ENCODE peak calls at places on chromosomes 2 and 18, in eight cellular contexts. J is fibroblast of pulmonary artery, Q is fibroblast of mammary gland, G is AG10803, Y is astrocyte of the spinal cord, E is psoas muscle, P is AG09309, L is colonic mucosa. F is an unnamed sample.

GRCh38 chr2:218381916-218382366 is at the start of gene SLC11A1:
- DNase-seq in E (peak), G (no peak), J (no peak), P (no peak), Y (no peak), L (no peak), Q (no peak), F (no peak)

GRCh38 chr18:10797882-10798281 is 272.1 kb downstream of the NAPG start:
- DNase-seq in Q (no peak), E (no peak), Y (no peak), J (no peak), L (no peak), P (no peak), G (no peak), F (no peak)

GRCh38 chr18:58271770-58272169 is 227.7 kb downstream of the NEDD4L start:
- DNase-seq in E (no peak), Q (no peak), Y (no peak), P (no peak), G (no peak), L (no peak), J (no peak), F (no peak)

GRCh38 chr2:114201781-114202180 is 240.7 kb upstream of the DPP10 start:
- DNase-seq in G (no peak), E (no peak), J (no peak), L (no peak), Q (no peak), Y (no peak), P (no peak), F (no peak)

GRCh38 chr2:48906640-48907039 is 151.1 kb upstream of the LHCGR start:
- DNase-seq in J (no peak), L (no peak), Y (no peak), Q (no peak), G (no peak), E (no peak), P (no peak), F (no peak)

GRCh38 chr2:38184964-38185603 is 109.1 kb upstream of the CYP1B1 start:
- DNase-seq in J (peak), L (no peak), P (no peak), Q (peak), G (peak), Y (peak), E (no peak), F (peak)

GRCh38 chr2:35591886-35592285 is 763.7 kb upstream of the CRIM1 start:
- DNase-seq in L (no peak), Q (no peak), G (no peak), P (no peak), E (no peak), J (no peak), Y (no peak), F (no peak)

GRCh38 chr2:205148756-205149155 is 533.5 kb upstream of the NRP2 start:
- DNase-seq in G (peak), J (no peak), Y (no peak), E (no peak), Q (peak), L (no peak), P (no peak), F (no peak)

DNA sequence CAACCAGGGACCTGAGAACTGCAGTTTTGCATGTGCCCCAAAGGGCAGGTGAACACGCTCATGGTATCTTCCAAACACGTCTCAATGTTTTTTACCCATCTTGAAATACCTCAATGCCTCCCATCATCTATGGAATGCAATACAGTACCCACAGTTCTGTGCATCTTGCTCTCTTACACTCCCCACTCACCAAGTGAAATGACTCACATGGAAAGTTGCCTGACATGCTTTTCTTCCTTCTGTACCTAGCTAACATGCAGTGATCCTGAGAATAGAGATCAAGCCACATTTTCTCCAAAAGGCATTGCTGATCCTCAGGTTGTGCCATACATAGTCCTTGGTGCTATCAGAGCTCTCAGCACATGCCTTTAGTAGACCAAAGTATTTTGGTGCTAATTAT is 373.9 kb downstream of the GPD2 start:
- DNase-seq in J (no peak), P (no peak), Y (no peak), E (no peak), L (no peak), Q (peak), G (no peak), F (no peak)
- H3K4me3 ChIP-seq in J (no peak), P (no peak), Y (no peak), E (no peak), L (no peak), Q (no peak), G (no peak), F (no peak)

GRCh38 chr2:101793277-101793969 is 95.9 kb downstream of the MAP4K4 start:
- DNase-seq in E (no peak), J (no peak), L (no peak), Q (peak), Y (peak), P (no peak), G (no peak), F (peak)
- TF ChIP-seq CTCF in E (no peak), J (peak), L (no peak), Q (peak), Y (peak), P (peak), G (peak), F (peak)

DNA sequence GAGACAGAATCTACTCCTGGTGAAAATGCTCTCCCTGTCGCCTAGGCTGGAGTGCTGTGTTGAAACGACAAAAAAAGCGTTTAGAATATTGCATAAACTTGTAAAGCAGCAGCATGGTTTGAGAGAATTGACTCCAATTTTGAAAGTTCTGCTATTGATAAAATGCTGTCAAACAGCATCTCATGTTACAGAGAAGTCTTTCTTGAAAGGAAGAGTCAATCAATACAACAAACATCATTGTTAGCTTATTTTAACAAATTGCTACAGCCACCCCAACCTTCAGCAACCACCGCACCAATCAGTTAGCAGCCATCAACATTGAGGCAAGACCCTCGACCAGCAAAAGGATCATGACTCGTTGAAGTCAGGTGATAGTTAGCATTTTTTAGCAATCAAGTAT is 6.9 kb downstream of the C2orf76 start:
- DNase-seq in Y (no peak), J (no peak), Q (no peak), G (no peak), L (no peak), E (no peak), P (no peak), F (no peak)
- H3K4me3 ChIP-seq in Y (no peak), J (no peak), Q (no peak), G (no peak), L (no peak), E (no peak), P (no peak), F (no peak)

GRCh38 chr2:74099835-74100234 is 47.9 kb downstream of the BOLA3 start:
- DNase-seq in E (no peak), P (no peak), J (no peak), G (no peak), Y (no peak), L (no peak), Q (no peak), F (no peak)
- TF ChIP-seq CTCF in E (no peak), P (no peak), J (no peak), G (no peak), Y (no peak), L (no peak), Q (no peak), F (no peak)

DNA sequence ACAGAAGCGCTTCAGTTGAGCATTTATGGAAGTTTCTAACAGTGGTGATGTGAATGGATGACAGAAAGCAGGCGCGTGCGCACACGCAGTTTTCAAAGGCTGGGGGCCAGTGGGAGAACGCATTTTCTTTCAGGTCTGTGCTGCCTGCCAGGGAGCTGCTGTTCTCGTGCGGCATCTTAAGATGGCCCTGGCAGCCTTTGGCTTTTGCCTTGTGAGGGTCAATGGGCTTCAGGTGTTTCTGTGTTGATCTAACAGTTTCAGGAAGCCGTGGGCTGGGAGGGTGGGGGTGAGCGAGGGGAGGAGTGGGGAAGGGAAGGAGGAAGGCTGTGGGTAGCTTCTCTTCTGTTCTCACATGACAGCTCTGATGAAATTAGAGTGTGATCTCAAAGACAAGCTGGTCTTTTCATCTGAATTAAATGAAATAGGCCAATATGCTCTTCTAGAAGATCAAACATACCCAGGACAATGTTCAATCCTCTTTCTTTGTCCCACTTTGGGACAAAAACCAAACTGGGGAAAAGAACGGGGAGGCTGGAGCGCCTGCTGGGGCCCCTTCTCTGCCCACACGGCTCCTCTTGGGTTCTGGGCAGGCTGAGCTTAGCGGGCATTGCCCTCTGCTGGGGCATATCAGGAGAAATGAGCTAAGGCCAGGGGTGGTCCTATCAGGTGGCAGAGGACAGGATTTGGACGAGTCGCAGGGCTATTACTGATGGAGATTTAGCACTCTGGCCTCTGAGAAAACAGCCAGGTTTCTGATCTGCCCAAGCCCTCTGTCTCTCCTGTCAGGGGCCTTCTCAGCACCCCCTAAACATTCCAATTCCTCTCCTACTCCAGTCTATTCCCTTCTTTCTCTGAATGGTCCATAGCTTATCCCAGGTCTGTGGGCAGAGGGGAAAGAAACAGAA is 126.2 kb upstream of the LGALSL start:
- DNase-seq in E (peak), Y (peak), L (no peak), G (peak), P (no peak), J (peak), Q (peak), F (no peak)
- H3K4me3 ChIP-seq in E (peak), Y (peak), L (no peak), G (no peak), P (no peak), J (no peak), Q (no peak), F (no peak)

DNA sequence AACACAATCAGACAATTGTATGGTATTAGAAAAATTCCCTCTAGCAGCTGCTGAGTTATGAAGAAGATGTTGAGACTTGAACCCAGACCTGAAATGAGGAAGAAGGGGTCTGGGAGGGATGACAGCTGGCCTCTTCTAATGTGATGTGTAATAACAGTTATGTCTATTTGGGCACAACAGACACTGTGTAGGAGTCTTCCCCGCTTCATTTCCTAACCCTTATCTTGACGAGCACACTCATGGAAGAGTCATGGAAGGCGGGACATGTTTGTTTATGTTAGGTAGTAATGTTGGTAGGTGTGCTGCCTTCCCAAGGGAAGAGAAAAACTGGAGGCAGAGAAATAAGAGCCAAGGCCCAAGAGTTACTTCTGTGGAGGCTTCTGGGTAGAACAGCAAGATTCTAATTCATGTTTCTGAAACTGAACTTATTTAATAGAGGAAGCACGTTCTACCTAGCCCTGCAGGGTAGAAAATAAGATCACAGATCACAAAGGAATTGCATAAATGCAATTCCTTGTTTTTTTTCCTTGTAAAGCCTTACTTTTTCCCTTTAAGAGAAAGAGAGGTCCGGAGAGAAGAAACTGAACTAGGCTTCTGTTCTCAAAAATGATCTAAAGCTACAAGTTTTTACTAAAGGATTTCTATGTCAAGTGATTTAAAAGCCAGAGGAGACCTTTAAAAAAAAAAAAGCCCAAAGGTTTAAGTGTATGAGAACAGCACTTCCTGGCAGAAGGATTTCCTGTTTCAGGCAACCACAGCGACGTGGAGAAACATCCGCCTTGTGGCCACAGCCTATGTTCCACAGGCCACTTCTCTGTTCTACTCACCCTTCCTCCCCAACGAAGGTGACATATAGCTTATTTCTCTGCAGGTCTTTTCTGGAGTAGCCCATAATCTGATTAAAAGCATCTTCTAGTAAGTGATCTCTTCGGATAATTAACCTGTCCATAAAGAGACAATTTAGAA is 68.5 kb upstream of the STK17B start:
- DNase-seq in J (peak), P (no peak), L (peak), G (peak), E (peak), Y (peak), Q (peak), F (peak)
- TF ChIP-seq CTCF in J (peak), P (peak), L (no peak), G (no peak), E (no peak), Y (no peak), Q (peak), F (no peak)

GRCh38 chr2:219698684-219699439 is 71.4 kb downstream of the SLC4A3 start:
- DNase-seq in J (no peak), L (no peak), G (no peak), E (no peak), Q (no peak), P (no peak), Y (peak), F (no peak)
- H3K4me3 ChIP-seq in J (no peak), L (no peak), G (no peak), E (no peak), Q (no peak), P (no peak), Y (no peak), F (no peak)

DNA sequence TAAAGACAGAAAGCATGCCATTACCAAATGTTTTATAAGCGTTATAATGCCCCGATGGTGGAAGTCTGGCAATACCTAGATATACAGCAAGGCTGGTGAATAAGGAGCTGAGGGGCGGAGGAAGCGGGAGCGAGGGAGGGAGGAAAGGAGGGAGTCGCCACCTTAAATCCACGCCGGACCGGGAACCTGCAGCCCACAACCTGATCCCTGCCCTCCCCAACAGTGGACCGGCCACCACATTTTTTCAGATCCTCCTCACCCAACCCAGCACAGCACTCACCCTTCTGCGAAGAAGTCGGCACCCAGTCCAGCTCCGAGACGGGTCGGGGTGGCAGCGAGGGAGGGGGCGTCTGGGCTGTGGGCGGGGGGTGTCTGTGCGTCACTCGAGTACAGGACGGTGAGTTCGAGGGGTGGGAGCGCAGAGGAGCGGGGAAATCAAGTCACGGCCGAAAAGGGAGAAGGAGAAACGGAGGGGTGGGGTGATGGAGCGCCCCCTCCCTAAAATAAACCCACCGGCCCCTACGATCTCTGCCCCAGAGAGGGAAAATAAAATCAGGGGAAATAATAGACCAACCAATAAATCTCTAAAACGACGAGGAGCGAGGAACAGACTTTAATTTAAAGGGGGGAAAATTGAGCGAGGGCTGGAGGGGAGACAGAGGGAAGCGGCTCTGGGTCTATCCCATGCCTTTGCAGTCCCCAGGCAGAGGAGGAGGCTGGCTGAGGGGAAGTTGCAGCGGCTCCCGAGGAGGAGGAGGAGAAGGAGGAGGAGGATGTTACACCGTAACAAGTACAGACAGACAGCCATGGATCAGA is 96.5 kb upstream of the SERTAD2 start:
- DNase-seq in J (peak), Y (peak), P (no peak), G (peak), E (peak), L (peak), Q (peak), F (peak)
- TF ChIP-seq CTCF in J (no peak), Y (peak), P (peak), G (peak), E (no peak), L (no peak), Q (no peak), F (no peak)

GRCh38 chr2:65375723-65376122 is 56.7 kb downstream of the SPRED2 start:
- DNase-seq in Q (no peak), G (no peak), L (no peak), J (no peak), Y (no peak), E (no peak), P (no peak), F (no peak)

GRCh38 chr2:65372619-65373018 is 59.8 kb downstream of the SPRED2 start:
- DNase-seq in P (no peak), Y (no peak), Q (no peak), G (no peak), J (no peak), L (no peak), E (no peak), F (no peak)

GRCh38 chr2:65374999-65375398 is 57.4 kb downstream of the SPRED2 start:
- DNase-seq in G (no peak), Y (no peak), P (no peak), E (no peak), L (no peak), Q (no peak), J (no peak), F (no peak)

GRCh38 chr2:65373365-65373918 is 59.0 kb downstream of the SPRED2 start:
- DNase-seq in Y (no peak), J (no peak), P (no peak), Q (no peak), G (no peak), L (no peak), E (no peak), F (no peak)

DNA sequence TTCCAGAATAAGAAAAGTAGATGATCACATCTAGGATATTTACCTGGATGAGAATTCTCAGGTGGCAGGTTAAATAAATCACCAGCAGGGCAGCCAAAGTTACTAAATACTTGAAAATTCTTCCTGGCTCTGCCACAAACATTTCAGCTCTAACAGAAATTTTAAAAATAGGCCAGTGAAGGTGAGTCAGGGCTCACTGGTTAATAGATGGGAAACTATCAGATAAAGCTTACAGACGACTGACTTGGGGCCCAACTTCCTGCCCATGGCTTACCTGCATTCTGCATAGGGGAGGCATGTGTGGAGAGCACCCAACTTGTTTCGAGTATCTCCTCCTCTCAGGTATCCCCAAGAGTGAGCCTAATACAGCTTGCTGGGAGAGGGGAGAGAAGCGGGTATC is 57.8 kb downstream of the SPRED2 start:
- DNase-seq in L (no peak), P (no peak), E (no peak), Y (no peak), J (no peak), Q (no peak), G (no peak), F (no peak)
- H3K4me3 ChIP-seq in L (no peak), P (no peak), E (no peak), Y (no peak), J (no peak), Q (no peak), G (no peak), F (no peak)

GRCh38 chr2:29837925-29838324 is 83.5 kb downstream of the ALK start:
- DNase-seq in L (no peak), J (no peak), Q (no peak), P (no peak), Y (no peak), G (no peak), E (no peak), F (no peak)

GRCh38 chr2:29839306-29839705 is 82.1 kb downstream of the ALK start:
- DNase-seq in Y (no peak), L (no peak), G (no peak), P (no peak), J (no peak), E (no peak), Q (no peak), F (no peak)

GRCh38 chr2:29844713-29845320 is 76.6 kb downstream of the ALK start:
- DNase-seq in J (no peak), L (no peak), Q (peak), E (no peak), G (peak), Y (peak), P (no peak), F (no peak)

GRCh38 chr2:29841386-29842004 is 79.9 kb downstream of the ALK start:
- DNase-seq in Y (peak), Q (peak), L (no peak), G (peak), J (peak), P (no peak), E (no peak), F (peak)
- TF ChIP-seq CTCF in Y (peak), Q (peak), L (peak), G (peak), J (peak), P (peak), E (peak), F (peak)

F was measured in foreskin fibroblast.